ENCODE peak calls at places on chromosomes 1 and 21, in ten cellular contexts. L is pons, X is COLO829, U is kidney glomerular epithelial cell, Y is progenitor cell of endocrine pancreas, M is ELF-1, V is IMR-90, P is neural crest cell, C is HuH-7.5, O is cardiac muscle cell. T is an unnamed sample.

GRCh38 chr21:45570071-45570470 is 27.8 kb upstream of the SLC19A1 start:
- DNase-seq in V (no peak), U (no peak), C (no peak), X (no peak), Y (no peak), O (no peak), P (no peak), L (no peak), M (no peak), T (no peak)

GRCh38 chr1:44724408-44725308 is 6.3 kb downstream of the RNU5D-1 start:
- DNase-seq in U (no peak), V (no peak), O (no peak), Y (no peak), X (no peak), M (no peak), L (no peak), P (no peak), C (peak; percentile 0), T (no peak)

GRCh38 chr1:66532798-66533783 is 862 bp upstream of the SGIP1 start:
- DNase-seq in M (peak; percentile 19), U (peak; percentile 81), C (no peak), P (no peak), L (no peak), O (no peak), X (no peak), V (peak; percentile 98), Y (no peak), T (peak; percentile 31)

GRCh38 chr1:119827010-119827409 is 15.8 kb upstream of the REG4 start:
- DNase-seq in Y (no peak), M (no peak), O (no peak), U (no peak), X (no peak), P (no peak), V (no peak), C (no peak), L (no peak), T (peak; percentile 71)

GRCh38 chr21:44818636-44819011 is 762 bp upstream of the SUMO3 start:
- DNase-seq in Y (no peak), C (no peak), P (no peak), L (no peak), V (no peak), M (no peak), U (no peak), X (no peak), O (no peak), T (peak; percentile 25)

GRCh38 chr1:181094813-181095212 is 6.3 kb downstream of the IER5 start:
- DNase-seq in C (no peak), X (peak; percentile 67), O (peak; percentile 80), P (no peak), M (peak; percentile 90), U (peak; percentile 39), V (peak; percentile 91), Y (no peak), L (no peak), T (no peak)

GRCh38 chr21:30881480-30881879 is at the start of gene KRTAP11-1:
- DNase-seq in P (no peak), X (no peak), V (no peak), Y (no peak), M (no peak), C (no peak), U (no peak), L (no peak), O (no peak), T (no peak)

GRCh38 chr1:9149837-9150581 is 21.1 kb upstream of the GPR157 start:
- DNase-seq in X (no peak), M (no peak), P (no peak), L (no peak), U (no peak), Y (no peak), V (no peak), O (peak; percentile 47), C (no peak), T (no peak)

GRCh38 chr21:14675774-14676530 is 129.8 kb upstream of the SAMSN1 start:
- DNase-seq in P (no peak), M (no peak), O (no peak), V (no peak), U (no peak), Y (no peak), L (peak; percentile 62), C (no peak), X (no peak), T (no peak)

GRCh38 chr21:34100337-34100736 is 27.0 kb downstream of the MRPS6 start:
- DNase-seq in V (no peak), M (no peak), Y (no peak), O (no peak), L (no peak), U (no peak), X (no peak), P (no peak), C (no peak), T (no peak)

GRCh38 chr1:223802602-223803001 is 43.1 kb downstream of the TP53BP2 start:
- DNase-seq in V (no peak), O (no peak), P (no peak), C (no peak), Y (no peak), U (no peak), L (peak; percentile 97), X (no peak), M (no peak), T (no peak)

GRCh38 chr1:211345719-211346118 is 19.1 kb downstream of the TRAF5 start:
- DNase-seq in M (peak; percentile 72), U (no peak), X (no peak), Y (no peak), P (no peak), V (peak; percentile 53), C (no peak), L (no peak), O (peak; percentile 37), T (peak; percentile 72)

GRCh38 chr1:15584489-15585363 is at the start of gene AGMAT:
- DNase-seq in U (no peak), V (no peak), C (peak; percentile 71), M (peak; percentile 87), Y (peak; percentile 52), P (peak; percentile 50), O (peak; percentile 41), X (no peak), L (no peak), T (peak; percentile 93)

GRCh38 chr1:15418811-15419515 is 9.3 kb downstream of the EFHD2 start:
- DNase-seq in O (no peak), V (no peak), X (no peak), Y (no peak), C (no peak), P (no peak), L (no peak), M (no peak), U (peak; percentile 47), T (no peak)

GRCh38 chr21:34129039-34129891 is 55.9 kb downstream of the MRPS6 start:
- DNase-seq in M (peak; percentile 83), P (peak; percentile 19), L (peak; percentile 60), Y (no peak), X (no peak), U (peak; percentile 76), C (no peak), O (peak; percentile 81), V (peak; percentile 92), T (peak; percentile 38)

GRCh38 chr1:21818661-21819060 is 6.6 kb downstream of the LDLRAD2 start:
- DNase-seq in U (no peak), M (peak; percentile 40), P (peak; percentile 39), Y (no peak), X (peak; percentile 87), L (no peak), O (peak; percentile 35), C (peak; percentile 80), V (no peak), T (peak; percentile 97)

GRCh38 chr1:29893036-29893723 is 656.9 kb downstream of the PTPRU start:
- DNase-seq in C (no peak), Y (no peak), L (no peak), U (no peak), M (no peak), O (no peak), X (no peak), V (no peak), P (no peak), T (peak; percentile 27)

GRCh38 chr21:45182958-45183357 is 104.7 kb downstream of the POFUT2 start:
- DNase-seq in P (no peak), U (no peak), C (no peak), Y (no peak), M (no peak), V (no peak), L (no peak), O (no peak), X (no peak), T (no peak)

GRCh38 chr1:12490547-12491142 is 127.4 kb downstream of the DHRS3 start:
- DNase-seq in L (no peak), U (no peak), O (no peak), C (no peak), Y (no peak), X (no peak), P (no peak), V (no peak), M (no peak), T (no peak)

GRCh38 chr1:67213164-67213563 is 46.9 kb downstream of the IL23R start:
- DNase-seq in P (no peak), M (no peak), U (no peak), L (no peak), X (peak; percentile 34), C (no peak), V (peak; percentile 17), Y (no peak), O (peak; percentile 49), T (peak; percentile 52)

T was measured in iPS-NIHi11.